ENCODE peak calls at places on chromosomes 3 and 15, in nine cellular contexts. V is AG09309; H is effector CD4-positive, alpha-beta T cell; I is fibroblast of the aortic adventitia; D is stimulated activated CD8-positive, alpha-beta memory T cell treated with anti-CD3 and anti-CD28 coated beads, Interleukin-4, amount 100 ng/mL, for 24 hours; O is NCI-H774; N is Peyer's patch; L is GM06990; S is BJ. Q is an unnamed sample.

GRCh38 chr3:142904639-142905441 is 16.0 kb upstream of the PCOLCE2 start:
- DNase-seq in V (no peak), H (no peak), I (peak), D (no peak), O (no peak), N (peak), L (peak), S (no peak), Q (peak)

GRCh38 chr15:50248994-50249586 is 16.4 kb downstream of the HDC start:
- DNase-seq in V (no peak), H (no peak), I (peak), D (no peak), O (no peak), N (no peak), L (no peak), S (no peak), Q (no peak)

GRCh38 chr15:40325188-40325587 is 1.7 kb downstream of the INAFM2 start:
- DNase-seq in V (no peak), H (no peak), I (no peak), D (no peak), O (no peak), N (no peak), L (no peak), S (no peak), Q (no peak)

GRCh38 chr15:91522609-91523332 is 330.7 kb upstream of the SLCO3A1 start:
- DNase-seq in V (no peak), H (no peak), I (peak), D (no peak), O (no peak), N (no peak), L (no peak), S (no peak), Q (no peak)

GRCh38 chr15:57950381-57950946 is 115.0 kb downstream of the ALDH1A2 start:
- DNase-seq in V (no peak), H (no peak), I (no peak), D (no peak), O (no peak), N (no peak), L (no peak), S (no peak), Q (no peak)

GRCh38 chr3:8501388-8502131 is at the start of gene LMCD1:
- DNase-seq in V (peak), H (peak), I (peak), D (peak), O (peak), N (peak), L (peak), S (peak), Q (peak)

GRCh38 chr3:31959951-31960792 is 20.9 kb downstream of the OSBPL10 start:
- DNase-seq in V (no peak), H (no peak), I (peak), D (no peak), O (no peak), N (no peak), L (no peak), S (no peak), Q (no peak)

GRCh38 chr15:82852906-82853635 is 43.6 kb downstream of the WHAMM start:
- DNase-seq in V (no peak), H (no peak), I (no peak), D (no peak), O (no peak), N (peak), L (no peak), S (no peak), Q (no peak)

Q was measured in germinal center.